ENCODE peak calls at places on chromosomes 11 and 22, in nine cellular contexts. Q is MCF 10A; A is lower lobe of right lung; P is stimulated activated CD8-positive, alpha-beta memory T cell treated with anti-CD3 and anti-CD28 coated beads, Interleukin-15, amount 100 ng/mL, for 24 hours; D is frontal cortex; O is EH; R is WERI-Rb-1; J is kidney glomerular epithelial cell; S is activated CD4-positive, alpha-beta T cell treated with anti-CD3 and anti-CD28 coated beads for 48 hours. C is an unnamed sample.

GRCh38 chr11:120055646-120056045 is 82.3 kb downstream of the TRIM29 start:
- DNase-seq in J (no peak), R (no peak), D (no peak), P (no peak), S (no peak), O (peak; percentile 63), A (no peak), Q (peak; percentile 67), C (no peak)

GRCh38 chr11:86722041-86722440 is 49.6 kb upstream of the ME3 start:
- DNase-seq in D (no peak), J (peak; percentile 23), O (peak; percentile 78), P (no peak), R (no peak), S (no peak), Q (no peak), A (no peak), C (no peak)

GRCh38 chr22:41021039-41021654 is 70.0 kb downstream of the RBX1 start:
- DNase-seq in O (peak; percentile 20), Q (peak; percentile 7), A (peak; percentile 55), D (no peak), P (no peak), R (no peak), J (no peak), S (peak; percentile 7), C (peak; percentile 79)

GRCh38 chr11:1281974-1282365 is 27.5 kb downstream of the TOLLIP start:
- DNase-seq in A (peak; percentile 22), D (no peak), Q (no peak), R (no peak), P (no peak), O (peak; percentile 19), J (no peak), S (no peak), C (no peak)

GRCh38 chr11:130671801-130672700 is 223.6 kb downstream of the ADAMTS15 start:
- DNase-seq in R (no peak), D (peak; percentile 35), P (no peak), O (peak; percentile 95), A (no peak), Q (peak; percentile 1), S (no peak), J (peak; percentile 73), C (no peak)

GRCh38 chr11:20397281-20397680 is 9.8 kb downstream of the PRMT3 start:
- DNase-seq in P (no peak), R (no peak), O (peak; percentile 66), J (peak; percentile 60), Q (peak; percentile 53), A (no peak), S (no peak), D (peak; percentile 16), C (no peak)

GRCh38 chr22:30636226-30637077 is 871 bp downstream of the SLC35E4 start:
- DNase-seq in S (peak; percentile 28), J (no peak), A (peak; percentile 57), O (peak; percentile 24), Q (peak; percentile 35), P (no peak), D (no peak), R (no peak), C (peak; percentile 43)

GRCh38 chr11:113874920-113875413 is 405 bp downstream of the USP28 start:
- DNase-seq in O (no peak), J (no peak), A (no peak), P (no peak), S (peak; percentile 57), Q (peak; percentile 38), D (no peak), R (no peak), C (no peak)

GRCh38 chr22:22616636-22617035 is 27.8 kb upstream of the GGTLC2 start:
- DNase-seq in J (no peak), O (no peak), P (no peak), R (no peak), Q (peak; percentile 38), S (peak; percentile 26), D (no peak), A (no peak), C (no peak)

GRCh38 chr11:67272327-67273259 is 6.3 kb downstream of the GRK2 start:
- DNase-seq in A (peak; percentile 48), S (peak; percentile 65), O (no peak), P (no peak), J (no peak), D (no peak), Q (no peak), R (no peak), C (peak; percentile 67)

GRCh38 chr22:44438481-44439131 is 59.4 kb downstream of the RTL6 start:
- DNase-seq in Q (no peak), S (no peak), R (no peak), P (no peak), J (no peak), O (no peak), A (no peak), D (no peak), C (no peak)

GRCh38 chr22:49718396-49718795 is 109.3 kb downstream of the BRD1 start:
- DNase-seq in Q (no peak), O (no peak), S (no peak), P (no peak), D (no peak), A (no peak), R (no peak), J (no peak), C (no peak)

GRCh38 chr11:16173798-16174197 is 182.5 kb downstream of the SOX6 start:
- DNase-seq in Q (no peak), D (no peak), J (no peak), P (no peak), O (no peak), S (no peak), A (no peak), R (no peak), C (no peak)

GRCh38 chr11:76083563-76084451 is 122.5 kb downstream of the WNT11 start:
- DNase-seq in R (no peak), Q (no peak), D (no peak), O (peak; percentile 42), A (no peak), J (no peak), P (no peak), S (no peak), C (no peak)

GRCh38 chr11:93288079-93288478 is 42.5 kb upstream of the DEUP1 start:
- DNase-seq in S (no peak), P (no peak), O (no peak), J (no peak), D (no peak), R (no peak), Q (no peak), A (no peak), C (no peak)

GRCh38 chr11:128669491-128669890 is 24.4 kb upstream of the FLI1 start:
- DNase-seq in O (peak; percentile 81), Q (peak; percentile 80), S (no peak), A (no peak), D (no peak), J (no peak), R (no peak), P (no peak), C (no peak)

GRCh38 chr11:96279018-96279417 is 64.0 kb downstream of the MAML2 start:
- DNase-seq in O (no peak), A (no peak), R (no peak), S (no peak), Q (no peak), J (no peak), D (no peak), P (no peak), C (no peak)

GRCh38 chr11:36196476-36197099 is 92.6 kb downstream of the COMMD9 start:
- DNase-seq in P (no peak), R (no peak), O (no peak), D (no peak), Q (no peak), A (no peak), J (no peak), S (no peak), C (no peak)

GRCh38 chr11:110734790-110735189 is 22.6 kb upstream of the ARHGAP20 start:
- DNase-seq in J (no peak), R (no peak), S (no peak), D (no peak), O (no peak), A (no peak), P (no peak), Q (no peak), C (no peak)

GRCh38 chr11:105790841-105791240 is 181.0 kb downstream of the GRIA4 start:
- DNase-seq in J (no peak), P (no peak), O (no peak), Q (no peak), D (no peak), S (no peak), R (peak; percentile 45), A (no peak), C (no peak)

GRCh38 chr11:97361812-97362378 is 972.1 kb downstream of the JRKL start:
- DNase-seq in O (no peak), A (no peak), R (no peak), J (peak; percentile 22), D (no peak), Q (peak; percentile 74), P (no peak), S (no peak), C (no peak)

GRCh38 chr11:119453881-119454280 is 30.9 kb upstream of the THY1 start:
- DNase-seq in P (no peak), S (no peak), Q (no peak), O (no peak), D (no peak), R (no peak), A (no peak), J (no peak), C (no peak)

GRCh38 chr11:68169442-68169841 is 43.7 kb downstream of the KMT5B start:
- DNase-seq in R (no peak), O (no peak), Q (no peak), A (no peak), D (no peak), P (no peak), S (no peak), J (no peak), C (no peak)

GRCh38 chr22:31340360-31340759 is 5.8 kb downstream of the PATZ1 start:
- DNase-seq in P (no peak), S (no peak), A (no peak), D (no peak), Q (no peak), R (no peak), O (no peak), J (no peak), C (no peak)

GRCh38 chr11:69337211-69337721 is 43.3 kb downstream of the MYEOV start:
- DNase-seq in J (no peak), P (no peak), D (no peak), O (peak; percentile 60), Q (no peak), A (no peak), S (peak; percentile 54), R (no peak), C (no peak)